ENCODE peak calls at places on chromosomes 1 and 21, in seven cellular contexts. One of them, this sample, is unnamed.

GRCh38 chr1:172163479-172164215 is 256.8 kb upstream of the C1orf105 start:
- DNase-seq in fibroblast of mammary gland: peak
- DNase-seq in CD4-positive, alpha-beta T cell: no peak
- DNase-seq in ovary: no peak
- DNase-seq in GM06990: no peak
- DNase-seq in PC-9: no peak
- DNase-seq in HL-60: no peak
- DNase-seq in this sample: no peak

GRCh38 chr1:244248426-244248825 is 197.3 kb downstream of the ZBTB18 start:
- DNase-seq in ovary: no peak
- DNase-seq in GM06990: no peak
- DNase-seq in HL-60: no peak
- DNase-seq in CD4-positive, alpha-beta T cell: no peak
- DNase-seq in fibroblast of mammary gland: no peak
- DNase-seq in PC-9: no peak
- DNase-seq in this sample: no peak

GRCh38 chr1:201719812-201720521 is 109.0 kb upstream of the IPO9 start:
- DNase-seq in ovary: peak
- DNase-seq in HL-60: no peak
- DNase-seq in PC-9: no peak
- DNase-seq in CD4-positive, alpha-beta T cell: no peak
- DNase-seq in fibroblast of mammary gland: peak
- DNase-seq in GM06990: no peak
- DNase-seq in this sample: no peak

GRCh38 chr1:6500446-6501406 is 9.3 kb upstream of the PLEKHG5 start:
- DNase-seq in PC-9: no peak
- DNase-seq in CD4-positive, alpha-beta T cell: no peak
- DNase-seq in GM06990: no peak
- DNase-seq in HL-60: no peak
- DNase-seq in fibroblast of mammary gland: no peak
- DNase-seq in ovary: peak
- DNase-seq in this sample: no peak

GRCh38 chr1:64243757-64244080 is 40.3 kb downstream of the UBE2U start:
- DNase-seq in CD4-positive, alpha-beta T cell: no peak
- DNase-seq in fibroblast of mammary gland: no peak
- DNase-seq in PC-9: no peak
- DNase-seq in GM06990: no peak
- DNase-seq in ovary: no peak
- DNase-seq in HL-60: no peak
- DNase-seq in this sample: no peak

GRCh38 chr1:84223751-84224432 is 77.6 kb upstream of the SAMD13 start:
- DNase-seq in ovary: no peak
- DNase-seq in HL-60: no peak
- DNase-seq in GM06990: no peak
- DNase-seq in PC-9: no peak
- DNase-seq in CD4-positive, alpha-beta T cell: no peak
- DNase-seq in fibroblast of mammary gland: peak
- DNase-seq in this sample: no peak

GRCh38 chr1:176466514-176466913 is 3.5 kb downstream of the PAPPA2 start:
- DNase-seq in PC-9: peak
- DNase-seq in HL-60: no peak
- DNase-seq in ovary: no peak
- DNase-seq in CD4-positive, alpha-beta T cell: no peak
- DNase-seq in fibroblast of mammary gland: peak
- DNase-seq in GM06990: no peak
- DNase-seq in this sample: no peak

GRCh38 chr21:8998946-8999681 is 1522.3 kb upstream of the TPTE start:
- DNase-seq in GM06990: no peak
- DNase-seq in PC-9: no peak
- DNase-seq in ovary: no peak
- DNase-seq in CD4-positive, alpha-beta T cell: no peak
- DNase-seq in fibroblast of mammary gland: no peak
- DNase-seq in HL-60: no peak
- DNase-seq in this sample: no peak

GRCh38 chr1:15244813-15245212 is 2.2 kb upstream of the FHAD1 start:
- DNase-seq in ovary: no peak
- DNase-seq in PC-9: no peak
- DNase-seq in fibroblast of mammary gland: no peak
- DNase-seq in CD4-positive, alpha-beta T cell: no peak
- DNase-seq in HL-60: no peak
- DNase-seq in GM06990: no peak
- DNase-seq in this sample: no peak

GRCh38 chr1:5936126-5936525 is 56.1 kb downstream of the NPHP4 start:
- DNase-seq in CD4-positive, alpha-beta T cell: no peak
- DNase-seq in PC-9: no peak
- DNase-seq in ovary: no peak
- DNase-seq in GM06990: no peak
- DNase-seq in HL-60: no peak
- DNase-seq in fibroblast of mammary gland: no peak
- DNase-seq in this sample: no peak

GRCh38 chr1:217096200-217096599 is 373.0 kb upstream of the ESRRG start:
- DNase-seq in PC-9: no peak
- DNase-seq in HL-60: no peak
- DNase-seq in ovary: no peak
- DNase-seq in CD4-positive, alpha-beta T cell: no peak
- DNase-seq in fibroblast of mammary gland: no peak
- DNase-seq in GM06990: no peak
- DNase-seq in this sample: no peak

GRCh38 chr21:8991088-8991907 is 1530.1 kb upstream of the TPTE start:
- DNase-seq in fibroblast of mammary gland: no peak
- DNase-seq in ovary: no peak
- DNase-seq in PC-9: no peak
- DNase-seq in CD4-positive, alpha-beta T cell: no peak
- DNase-seq in GM06990: no peak
- DNase-seq in HL-60: no peak
- DNase-seq in this sample: no peak

GRCh38 chr1:45348966-45349677 is 8.9 kb upstream of the MUTYH start:
- DNase-seq in HL-60: no peak
- DNase-seq in CD4-positive, alpha-beta T cell: no peak
- DNase-seq in ovary: peak
- DNase-seq in fibroblast of mammary gland: no peak
- DNase-seq in PC-9: peak
- DNase-seq in GM06990: no peak
- DNase-seq in this sample: no peak

GRCh38 chr1:222546548-222547259 is 1.2 kb downstream of the HHIPL2 start:
- DNase-seq in CD4-positive, alpha-beta T cell: no peak
- DNase-seq in ovary: no peak
- DNase-seq in fibroblast of mammary gland: peak
- DNase-seq in HL-60: peak
- DNase-seq in GM06990: no peak
- DNase-seq in PC-9: peak
- DNase-seq in this sample: no peak

GRCh38 chr1:999797-1000356 is at the start of gene HES4:
- DNase-seq in CD4-positive, alpha-beta T cell: peak
- DNase-seq in HL-60: peak
- DNase-seq in ovary: peak
- DNase-seq in PC-9: peak
- DNase-seq in GM06990: no peak
- DNase-seq in fibroblast of mammary gland: peak
- DNase-seq in this sample: peak

GRCh38 chr1:12537906-12538461 is 80.0 kb downstream of the DHRS3 start:
- DNase-seq in GM06990: no peak
- DNase-seq in PC-9: no peak
- DNase-seq in ovary: no peak
- DNase-seq in CD4-positive, alpha-beta T cell: no peak
- DNase-seq in fibroblast of mammary gland: no peak
- DNase-seq in HL-60: no peak
- DNase-seq in this sample: no peak

GRCh38 chr1:89622895-89623294 is 10.0 kb upstream of the LRRC8C start:
- DNase-seq in ovary: no peak
- DNase-seq in GM06990: no peak
- DNase-seq in HL-60: no peak
- DNase-seq in CD4-positive, alpha-beta T cell: no peak
- DNase-seq in PC-9: no peak
- DNase-seq in fibroblast of mammary gland: peak
- DNase-seq in this sample: no peak

GRCh38 chr1:211829343-211830054 is 1.1 kb downstream of the LPGAT1 start:
- DNase-seq in ovary: peak
- DNase-seq in GM06990: peak
- DNase-seq in HL-60: no peak
- DNase-seq in PC-9: no peak
- DNase-seq in fibroblast of mammary gland: no peak
- DNase-seq in CD4-positive, alpha-beta T cell: no peak
- DNase-seq in this sample: peak

GRCh38 chr1:239432255-239432654 is 45.9 kb downstream of the CHRM3 start:
- DNase-seq in fibroblast of mammary gland: no peak
- DNase-seq in ovary: no peak
- DNase-seq in CD4-positive, alpha-beta T cell: no peak
- DNase-seq in GM06990: no peak
- DNase-seq in HL-60: no peak
- DNase-seq in PC-9: no peak
- DNase-seq in this sample: no peak

GRCh38 chr1:228317891-228318810 is 88.5 kb downstream of the TRIM11 start:
- DNase-seq in HL-60: no peak
- DNase-seq in fibroblast of mammary gland: no peak
- DNase-seq in CD4-positive, alpha-beta T cell: no peak
- DNase-seq in PC-9: no peak
- DNase-seq in GM06990: no peak
- DNase-seq in ovary: no peak
- DNase-seq in this sample: no peak

GRCh38 chr1:210598135-210598652 is 269.5 kb downstream of the HHAT start:
- DNase-seq in ovary: no peak
- DNase-seq in HL-60: peak
- DNase-seq in fibroblast of mammary gland: peak
- DNase-seq in GM06990: no peak
- DNase-seq in CD4-positive, alpha-beta T cell: no peak
- DNase-seq in PC-9: peak
- DNase-seq in this sample: no peak

GRCh38 chr1:86852289-86852688 is 61.6 kb downstream of the SELENOF start:
- DNase-seq in HL-60: no peak
- DNase-seq in PC-9: no peak
- DNase-seq in GM06990: no peak
- DNase-seq in CD4-positive, alpha-beta T cell: no peak
- DNase-seq in ovary: no peak
- DNase-seq in fibroblast of mammary gland: no peak
- DNase-seq in this sample: no peak

DNA sequence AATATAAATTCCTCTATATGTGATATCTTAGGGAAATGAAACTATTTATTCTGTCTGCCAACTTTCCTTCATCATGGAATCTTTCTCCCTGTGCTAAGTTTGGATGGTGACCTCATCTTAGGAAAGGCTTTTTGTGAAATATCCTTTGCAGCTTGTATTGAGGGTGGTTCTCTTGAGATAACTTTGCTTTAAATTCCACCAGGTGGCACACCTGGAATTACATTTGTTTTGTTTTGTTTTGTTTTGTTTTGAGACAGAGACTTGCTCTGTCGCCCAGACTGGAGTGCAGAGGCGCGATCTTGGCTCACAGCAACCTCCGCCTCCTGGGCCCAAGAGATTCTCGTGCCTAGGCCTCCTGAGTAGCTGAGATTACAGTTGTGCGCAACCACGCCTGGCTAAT is 7.6 kb upstream of the CD1A start:
- DNase-seq in ovary: no peak
- DNase-seq in CD4-positive, alpha-beta T cell: no peak
- DNase-seq in HL-60: no peak
- DNase-seq in PC-9: no peak
- DNase-seq in GM06990: no peak
- DNase-seq in fibroblast of mammary gland: no peak
- DNase-seq in this sample: no peak
- TF ChIP-seq CTCF in ovary: no peak
- TF ChIP-seq CTCF in CD4-positive, alpha-beta T cell: no peak
- TF ChIP-seq CTCF in HL-60: no peak
- TF ChIP-seq CTCF in PC-9: peak
- TF ChIP-seq CTCF in GM06990: peak
- TF ChIP-seq CTCF in fibroblast of mammary gland: no peak
- TF ChIP-seq CTCF in this sample: no peak

GRCh38 chr1:156465747-156466365 is 34.7 kb downstream of the MEF2D start:
- DNase-seq in PC-9: no peak
- DNase-seq in HL-60: no peak
- DNase-seq in CD4-positive, alpha-beta T cell: no peak
- DNase-seq in fibroblast of mammary gland: peak
- DNase-seq in GM06990: no peak
- DNase-seq in ovary: no peak
- DNase-seq in this sample: no peak
- TF ChIP-seq CTCF in PC-9: peak
- TF ChIP-seq CTCF in HL-60: no peak
- TF ChIP-seq CTCF in CD4-positive, alpha-beta T cell: no peak
- TF ChIP-seq CTCF in fibroblast of mammary gland: peak
- TF ChIP-seq CTCF in GM06990: peak
- TF ChIP-seq CTCF in ovary: no peak
- TF ChIP-seq CTCF in this sample: no peak

DNA sequence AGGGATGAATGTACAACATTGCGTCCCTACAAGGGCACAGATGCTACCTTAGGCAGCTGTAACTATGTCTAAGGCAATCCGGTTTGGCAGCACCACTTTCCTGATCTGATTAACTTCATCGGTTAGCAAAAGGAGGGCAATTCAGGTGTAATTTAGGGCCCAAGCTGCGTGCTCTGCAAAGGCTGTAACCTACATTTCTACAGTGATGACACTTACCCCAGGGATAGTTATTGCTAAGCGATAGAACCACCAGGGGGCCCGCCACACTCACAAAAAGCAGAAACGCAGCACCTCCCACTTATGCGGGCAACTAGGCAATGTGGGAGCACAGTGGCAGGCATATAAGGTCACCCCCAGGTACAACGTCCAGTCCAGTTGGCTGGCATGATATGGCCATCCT is 113.5 kb downstream of the GDAP2 start:
- DNase-seq in HL-60: no peak
- DNase-seq in ovary: no peak
- DNase-seq in GM06990: no peak
- DNase-seq in fibroblast of mammary gland: no peak
- DNase-seq in PC-9: no peak
- DNase-seq in CD4-positive, alpha-beta T cell: no peak
- DNase-seq in this sample: no peak
- TF ChIP-seq CTCF in HL-60: no peak
- TF ChIP-seq CTCF in ovary: no peak
- TF ChIP-seq CTCF in GM06990: peak
- TF ChIP-seq CTCF in fibroblast of mammary gland: no peak
- TF ChIP-seq CTCF in PC-9: peak
- TF ChIP-seq CTCF in CD4-positive, alpha-beta T cell: no peak
- TF ChIP-seq CTCF in this sample: peak

GRCh38 chr21:43619856-43620255 is 39.4 kb downstream of the HSF2BP start:
- DNase-seq in HL-60: no peak
- DNase-seq in PC-9: no peak
- DNase-seq in fibroblast of mammary gland: no peak
- DNase-seq in GM06990: no peak
- DNase-seq in ovary: no peak
- DNase-seq in CD4-positive, alpha-beta T cell: no peak
- DNase-seq in this sample: no peak
- TF ChIP-seq CTCF in HL-60: no peak
- TF ChIP-seq CTCF in PC-9: peak
- TF ChIP-seq CTCF in fibroblast of mammary gland: peak
- TF ChIP-seq CTCF in GM06990: no peak
- TF ChIP-seq CTCF in ovary: no peak
- TF ChIP-seq CTCF in CD4-positive, alpha-beta T cell: no peak
- TF ChIP-seq CTCF in this sample: peak

DNA sequence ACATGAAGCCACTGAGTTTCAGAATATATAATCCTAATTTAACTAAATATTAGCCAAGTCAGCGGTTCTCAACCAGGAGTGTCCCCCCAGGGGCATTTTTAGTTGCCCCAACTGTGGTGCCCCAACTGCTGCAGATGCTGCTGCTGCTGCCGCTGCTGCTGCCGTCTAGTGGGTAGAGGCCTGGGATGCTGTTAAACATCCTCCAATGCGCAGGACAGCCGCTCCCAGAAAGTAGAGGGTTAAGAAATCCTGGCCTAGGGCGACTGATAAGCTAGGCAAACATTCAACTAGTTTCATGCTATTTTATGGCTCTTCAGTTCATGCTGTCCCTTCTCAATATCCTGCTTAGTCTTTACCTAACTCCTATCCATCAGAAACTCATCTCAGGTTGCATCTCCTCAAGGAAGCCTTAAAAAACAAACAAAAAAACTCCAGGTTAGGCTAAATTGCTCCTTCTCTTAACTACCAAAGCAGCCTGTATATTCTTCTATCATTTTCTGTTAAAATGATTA is 9.9 kb upstream of the DCAF6 start:
- DNase-seq in GM06990: no peak
- DNase-seq in fibroblast of mammary gland: no peak
- DNase-seq in CD4-positive, alpha-beta T cell: no peak
- DNase-seq in ovary: no peak
- DNase-seq in HL-60: no peak
- DNase-seq in PC-9: no peak
- DNase-seq in this sample: no peak
- TF ChIP-seq CTCF in GM06990: no peak
- TF ChIP-seq CTCF in fibroblast of mammary gland: no peak
- TF ChIP-seq CTCF in CD4-positive, alpha-beta T cell: no peak
- TF ChIP-seq CTCF in ovary: no peak
- TF ChIP-seq CTCF in HL-60: no peak
- TF ChIP-seq CTCF in PC-9: no peak
- TF ChIP-seq CTCF in this sample: no peak